ENCODE peak calls at places on chromosomes 13 and 19, in four cellular contexts. Y is K562, C is HepG2, K is HCT116. Z is an unnamed sample.

GRCh38 chr13:112783135-112783945 is 93.5 kb downstream of the ATP11A start:
- DNase-seq in Y (no peak), K (no peak), C (no peak), Z (no peak)

GRCh38 chr19:35311901-35312665 is 16.9 kb upstream of the CD22 start:
- DNase-seq in K (no peak), C (no peak), Y (peak; percentile 8), Z (no peak)

GRCh38 chr13:63554157-63554556 is 2138.5 kb upstream of the PCDH20 start:
- DNase-seq in K (no peak), Y (no peak), C (no peak), Z (no peak)

GRCh38 chr19:40224342-40225148 is 1.9 kb downstream of the CCNP start:
- DNase-seq in C (no peak), K (peak; percentile 76), Y (no peak), Z (no peak)

GRCh38 chr13:51628059-51628852 is 44.0 kb downstream of the WDFY2 start:
- DNase-seq in Y (no peak), K (no peak), C (no peak), Z (no peak)

GRCh38 chr19:22354665-22355064 is 67.5 kb downstream of the ZNF98 start:
- DNase-seq in C (no peak), K (no peak), Y (no peak), Z (no peak)

GRCh38 chr13:51806571-51806970 is 2.6 kb upstream of the DHRS12 start:
- DNase-seq in Y (no peak), C (no peak), K (no peak), Z (peak; percentile 35)

GRCh38 chr13:43830481-43830873 is 43.7 kb upstream of the ENOX1 start:
- DNase-seq in K (no peak), C (no peak), Y (no peak), Z (peak; percentile 43)

GRCh38 chr13:92315265-92315664 is 911.3 kb upstream of the GPC6 start:
- DNase-seq in K (no peak), Y (no peak), C (no peak), Z (no peak)

GRCh38 chr19:47716270-47716937 is 3.2 kb downstream of the EHD2 start:
- DNase-seq in K (no peak), C (no peak), Y (no peak), Z (peak; percentile 48)

DNA sequence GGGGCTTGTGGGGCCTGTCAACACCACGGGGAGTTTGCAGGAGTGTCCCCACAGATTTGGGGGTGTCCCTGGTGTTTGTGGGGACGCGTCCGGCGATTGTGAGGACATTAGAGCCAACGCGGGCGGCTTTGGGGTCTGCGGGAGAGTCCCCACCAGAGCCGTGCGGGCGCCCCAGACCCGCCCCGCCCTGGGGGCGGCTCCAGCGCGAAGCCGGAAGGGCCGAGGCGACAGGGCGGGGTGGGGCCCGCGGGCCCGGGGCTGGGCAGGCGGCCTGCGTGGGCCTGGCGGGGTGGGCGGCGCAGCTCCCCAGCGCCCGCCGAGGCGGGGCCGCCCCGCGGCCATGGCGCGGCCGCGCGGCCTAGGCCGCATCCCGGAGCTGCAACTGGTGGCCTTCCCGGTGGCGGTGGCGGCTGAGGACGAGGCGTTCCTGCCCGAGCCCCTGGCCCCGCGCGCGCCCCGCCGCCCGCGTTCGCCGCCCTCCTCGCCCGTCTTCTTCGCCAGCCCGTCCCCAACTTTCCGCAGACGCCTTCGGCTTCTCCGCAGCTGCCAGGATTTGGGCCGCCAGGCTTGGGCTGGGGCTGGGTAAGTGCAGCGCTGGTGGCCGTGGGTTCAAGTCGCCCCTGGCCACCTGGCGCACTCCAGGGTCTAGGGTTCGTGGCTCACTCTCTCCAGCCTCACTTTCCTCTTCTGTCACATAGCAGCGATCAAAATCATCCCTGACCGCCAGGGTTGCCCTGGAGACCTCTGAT is 10.3 kb downstream of the PDE4A start:
- DNase-seq in K (no peak), C (no peak), Y (peak; percentile 90), Z (peak; percentile 57)
- TF ChIP-seq POLR2A in K (peak; percentile 46), C (no peak), Y (no peak), Z (no peak)

DNA sequence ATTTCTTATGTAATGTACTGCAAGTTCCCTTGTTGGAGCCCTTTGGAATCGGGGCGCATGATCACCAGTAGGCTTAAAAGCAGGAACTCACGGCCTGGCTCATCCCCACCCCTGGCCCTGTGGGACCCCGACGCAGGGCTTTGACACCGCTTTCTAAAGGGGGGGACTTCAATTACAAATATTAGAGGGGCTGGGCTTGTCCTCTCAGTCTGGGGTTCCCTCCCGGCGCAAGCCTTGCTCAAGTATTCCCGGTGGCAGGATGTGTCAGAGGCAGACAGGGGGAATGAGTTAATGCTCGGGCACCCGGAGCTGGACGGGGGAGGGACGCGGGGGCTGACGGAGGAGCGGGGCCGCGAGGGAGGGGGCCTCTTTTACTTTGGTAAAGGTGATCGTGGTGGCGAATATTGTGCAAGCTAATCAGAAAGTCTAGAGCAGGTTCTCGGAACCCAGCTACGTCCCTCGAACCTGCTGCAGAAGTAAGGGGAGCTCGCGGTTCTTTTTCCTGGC is 1.2 kb downstream of the FGF14 start:
- DNase-seq in K (no peak), C (no peak), Y (no peak), Z (no peak)
- H3K4me3 ChIP-seq in K (no peak overlapping the region), C (no peak overlapping the region), Y (no peak overlapping the region), Z (no peak overlapping the region)

GRCh38 chr19:54515156-54515555 is 12.5 kb downstream of the LAIR2 start:
- DNase-seq in C (no peak), K (no peak), Y (no peak), Z (no peak)
- TF ChIP-seq MAX in C (no peak), K (no peak), Y (no peak), Z (no peak)

DNA sequence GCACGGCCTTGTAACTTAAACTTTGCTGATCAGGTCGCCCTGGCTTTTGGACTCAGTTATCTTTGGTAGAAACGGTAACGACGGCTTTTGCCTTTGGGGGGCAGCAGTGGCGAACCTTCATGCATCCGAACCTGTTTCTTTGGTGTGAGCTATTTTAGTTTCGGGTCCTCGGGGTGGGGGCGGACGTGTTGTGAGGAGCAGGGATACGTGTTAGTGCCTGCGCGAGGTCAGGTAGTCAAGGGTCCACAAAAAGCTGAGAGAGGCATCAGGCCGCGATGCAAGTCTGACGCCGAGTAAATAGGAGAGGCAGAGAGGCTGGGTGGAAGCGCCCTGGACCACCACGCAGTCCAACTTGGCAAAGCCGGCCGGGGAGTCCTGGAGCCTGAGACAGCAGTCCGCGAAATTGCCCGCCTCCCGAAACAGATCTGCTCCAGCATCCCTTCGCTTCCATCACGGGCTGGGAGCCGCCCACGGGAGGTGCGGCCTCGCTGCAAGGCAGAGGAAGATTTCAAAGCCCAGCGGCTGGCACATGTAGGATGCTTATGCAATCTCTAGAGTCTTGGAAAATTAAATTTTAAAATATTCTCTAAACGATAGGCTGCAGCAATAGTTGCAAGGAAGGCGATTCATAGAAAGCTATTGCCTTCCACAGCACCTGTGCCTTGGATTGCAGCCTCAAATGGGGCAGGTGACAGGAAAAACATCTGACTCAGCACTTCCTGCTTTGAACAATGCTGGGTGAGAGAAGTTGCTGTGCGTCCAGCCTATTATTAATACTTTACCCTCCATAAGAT is 4.6 kb upstream of the TPP2 start:
- DNase-seq in Y (peak; percentile 43), C (peak; percentile 53), K (peak; percentile 45), Z (peak; percentile 85)
- TF ChIP-seq POLR2A in Y (peak; percentile 35), C (no peak), K (no peak), Z (peak; percentile 46)

GRCh38 chr19:43934055-43934984 is 762 bp downstream of the ZNF45 start:
- DNase-seq in C (no peak), Y (peak; percentile 16), K (no peak), Z (peak; percentile 11)
- H3K4me3 ChIP-seq in C (peak overlapping the region; percentile 94), Y (peak overlapping the region; percentile 79), K (peak overlapping the region; percentile 71), Z (peak overlapping the region; percentile 80)

GRCh38 chr13:104111031-104111430 is 1044.8 kb upstream of the SLC10A2 start:
- DNase-seq in K (no peak), C (no peak), Y (no peak), Z (no peak)

GRCh38 chr13:104105418-104106355 is 1039.5 kb upstream of the SLC10A2 start:
- DNase-seq in Y (no peak), K (no peak), C (no peak), Z (no peak)

DNA sequence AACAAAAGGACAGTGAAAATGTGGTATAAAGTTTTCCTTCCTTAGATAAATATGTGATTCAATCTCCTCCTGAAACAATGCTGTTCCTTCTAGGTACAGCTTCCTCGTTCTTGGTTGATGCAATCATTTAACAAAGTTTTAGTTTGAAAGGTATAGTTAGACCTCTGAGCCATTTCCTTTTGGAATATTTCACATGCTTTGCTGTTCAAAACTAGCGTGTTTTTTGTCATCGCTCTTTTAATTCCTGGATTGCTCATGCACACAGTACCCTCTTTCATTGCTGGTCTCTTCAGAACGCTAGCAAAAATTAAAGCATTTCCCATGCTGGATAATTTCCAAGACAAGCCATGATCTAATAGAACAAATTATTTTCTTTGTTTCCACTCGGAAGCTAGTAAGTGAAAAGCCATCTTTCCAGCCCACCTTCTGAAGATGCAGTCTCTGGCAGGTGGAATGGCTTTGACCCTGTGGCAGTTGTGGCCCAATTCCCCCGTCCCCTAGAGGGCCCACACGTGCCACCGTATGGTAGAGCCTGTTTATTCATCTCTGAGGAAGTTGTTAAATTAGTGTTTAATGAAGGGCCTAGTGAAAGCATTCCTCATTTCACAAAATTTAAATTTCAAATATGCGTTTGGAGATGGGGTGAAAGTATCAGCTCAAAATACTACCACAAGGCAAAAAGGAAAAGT is 1040.6 kb upstream of the SLC10A2 start:
- DNase-seq in Y (no peak), C (no peak), K (no peak), Z (no peak)
- TF ChIP-seq MAX in Y (no peak), C (no peak), K (no peak), Z (no peak)

GRCh38 chr13:45413826-45414312 is 4.3 kb downstream of the SLC25A30 start:
- DNase-seq in K (no peak), Y (no peak), C (no peak), Z (no peak)

GRCh38 chr13:45419945-45420344 is 1.8 kb upstream of the SLC25A30 start:
- DNase-seq in K (no peak), Y (no peak), C (no peak), Z (no peak)

GRCh38 chr13:45416521-45417125 is 1.6 kb downstream of the SLC25A30 start:
- DNase-seq in K (no peak), Y (no peak), C (no peak), Z (peak; percentile 39)

GRCh38 chr13:45415112-45415511 is 3.1 kb downstream of the SLC25A30 start:
- DNase-seq in K (no peak), Y (no peak), C (no peak), Z (no peak)

DNA sequence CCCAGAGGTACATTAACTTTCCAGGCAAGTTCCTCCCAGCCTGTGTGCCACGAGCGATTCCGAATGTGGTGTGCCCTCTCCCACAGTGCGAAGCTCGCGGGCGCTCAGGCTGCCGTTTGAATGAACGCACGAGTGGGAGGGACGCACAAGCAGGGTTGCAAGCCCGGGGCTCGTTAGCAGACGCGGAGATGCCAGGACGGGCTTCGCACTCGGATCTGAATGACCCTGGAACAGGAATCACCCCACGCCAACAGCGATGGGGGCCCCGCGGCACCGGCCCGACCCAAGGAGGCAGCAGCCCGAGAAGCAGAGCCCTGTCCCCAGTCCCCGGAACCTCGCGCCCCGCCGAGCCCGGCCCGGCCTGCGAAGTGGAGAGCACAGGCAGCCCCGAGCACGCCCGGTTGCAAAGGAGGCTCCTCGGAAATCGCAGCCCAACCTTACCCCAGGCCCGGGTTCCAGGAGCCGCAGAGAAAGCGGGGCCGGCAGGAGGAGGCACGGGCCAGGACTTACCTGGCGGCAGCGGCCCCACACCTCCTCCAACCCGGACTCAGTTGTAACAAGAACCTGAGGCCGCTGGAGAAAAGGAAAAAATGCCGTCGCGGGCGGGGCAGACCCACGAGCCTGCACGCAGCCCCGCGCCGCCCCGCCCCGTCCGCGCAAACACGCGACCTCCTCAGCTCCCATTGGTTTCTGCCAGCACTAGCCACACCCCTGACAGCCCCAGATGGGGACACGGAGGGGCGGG is at the start of gene SLC25A30:
- DNase-seq in Y (peak; percentile 84), C (peak; percentile 90), K (peak; percentile 91), Z (peak; percentile 95)
- TF ChIP-seq POLR2A in Y (peak; percentile 61), C (peak; percentile 65), K (peak; percentile 68), Z (peak; percentile 74)

GRCh38 chr13:73141292-73141771 is 82.5 kb downstream of the KLF5 start:
- DNase-seq in K (no peak), C (peak; percentile 8), Y (no peak), Z (no peak)
- H3K4me3 ChIP-seq in K (no peak overlapping the region), C (no peak overlapping the region), Y (no peak overlapping the region), Z (no peak overlapping the region)